ENCODE peak calls at places on chromosomes 4 and X, in four cellular contexts. D is AG09319, N is activated T-cell treated with anti-CD3 and anti-CD28 coated beads for 48 hours, F is ureter. I is an unnamed sample.

GRCh38 chrX:49995795-49996455 is 73.5 kb downstream of the CLCN5 start:
- DNase-seq in F (no peak), D (no peak), N (no peak), I (no peak)

GRCh38 chr4:145735330-145735638 is 55.3 kb downstream of the C4orf51 start:
- DNase-seq in F (no peak), D (peak; percentile 78), N (no peak), I (no peak)

GRCh38 chr4:185272232-185272631 is 62.8 kb downstream of the SNX25 start:
- DNase-seq in N (no peak), D (no peak), F (no peak), I (no peak)

GRCh38 chrX:39616098-39616729 is 481.5 kb downstream of the BCOR start:
- DNase-seq in F (no peak), D (no peak), N (no peak), I (no peak)

GRCh38 chr4:182968917-182969650 is 51.9 kb upstream of the DCTD start:
- DNase-seq in D (no peak), F (no peak), N (no peak), I (no peak)

GRCh38 chr4:15677507-15677988 is 4.1 kb upstream of the FAM200B start:
- DNase-seq in D (no peak), F (no peak), N (no peak), I (no peak)

GRCh38 chrX:123698979-123699378 is 33.9 kb downstream of the THOC2 start:
- DNase-seq in D (no peak), N (no peak), F (no peak), I (no peak)

GRCh38 chrX:137568741-137569469 is 3.0 kb downstream of the ZIC3 start:
- DNase-seq in N (no peak), F (no peak), D (no peak), I (no peak)

GRCh38 chr4:6265546-6265945 is 4.1 kb upstream of the WFS1 start:
- DNase-seq in N (no peak), D (no peak), F (no peak), I (no peak)

GRCh38 chr4:75939890-75940691 is 722 bp downstream of the NAAA start:
- DNase-seq in F (peak; percentile 71), N (peak; percentile 69), D (no peak), I (peak; percentile 36)

GRCh38 chr4:176538217-176538925 is 218.6 kb downstream of the SPCS3 start:
- DNase-seq in D (peak; percentile 31), N (no peak), F (no peak), I (no peak)

GRCh38 chr4:13328591-13328990 is 155.5 kb downstream of the RAB28 start:
- DNase-seq in N (no peak), D (no peak), F (no peak), I (no peak)

GRCh38 chr4:25672756-25673155 is 17.1 kb downstream of the SLC34A2 start:
- DNase-seq in D (no peak), F (no peak), N (no peak), I (no peak)

GRCh38 chrX:16628954-16629595 is 20.9 kb upstream of the S100G start:
- DNase-seq in F (no peak), N (no peak), D (no peak), I (no peak)

GRCh38 chr4:37793562-37793961 is 32.9 kb upstream of the PGM2 start:
- DNase-seq in F (no peak), D (no peak), N (no peak), I (no peak)

GRCh38 chr4:101792056-101792575 is 1.6 kb downstream of the BANK1 start:
- DNase-seq in F (no peak), N (no peak), D (no peak), I (no peak)

GRCh38 chrX:116239944-116240391 is 69.4 kb downstream of the AGTR2 start:
- DNase-seq in F (no peak), N (no peak), D (no peak), I (no peak)

GRCh38 chr4:42282081-42282901 is 115.0 kb upstream of the SHISA3 start:
- DNase-seq in D (peak; percentile 15), F (peak; percentile 61), N (no peak), I (peak; percentile 31)

GRCh38 chr4:8157496-8157895 is 1.1 kb downstream of the ABLIM2 start:
- DNase-seq in F (no peak), N (no peak), D (no peak), I (no peak)

GRCh38 chr4:145507636-145508035 is 26.0 kb downstream of the SMAD1 start:
- DNase-seq in F (no peak), D (no peak), N (no peak), I (no peak)

GRCh38 chr4:109184421-109184956 is 118.0 kb downstream of the COL25A1 start:
- DNase-seq in D (no peak), F (no peak), N (no peak), I (no peak)

GRCh38 chr4:113901994-113902787 is 77.3 kb downstream of the ARSJ start:
- DNase-seq in N (peak; percentile 38), F (peak; percentile 70), D (no peak), I (peak; percentile 16)

GRCh38 chr4:3346146-3346545 is 53.3 kb downstream of the RGS12 start:
- DNase-seq in N (no peak), F (peak; percentile 73), D (peak; percentile 49), I (no peak)

GRCh38 chrX:143296521-143296920 is 220.8 kb downstream of the SPANXN3 start:
- DNase-seq in F (no peak), D (no peak), N (no peak), I (no peak)

GRCh38 chr4:96227515-96227914 is 387.6 kb downstream of the PDHA2 start:
- DNase-seq in F (no peak), D (no peak), N (no peak), I (no peak)

GRCh38 chr4:11497972-11498371 is 69.3 kb upstream of the HS3ST1 start:
- DNase-seq in D (no peak), F (no peak), N (no peak), I (no peak)

GRCh38 chr4:78788005-78788889 is 12.1 kb downstream of the BMP2K start:
- DNase-seq in N (no peak), D (no peak), F (no peak), I (no peak)

GRCh38 chr4:2799971-2800690 is 7.2 kb downstream of the SH3BP2 start:
- DNase-seq in N (no peak), F (peak; percentile 72), D (no peak), I (no peak)

GRCh38 chr4:24801136-24801855 is 5.9 kb downstream of the SOD3 start:
- DNase-seq in N (no peak), F (no peak), D (no peak), I (no peak)

GRCh38 chrX:19602866-19603620 is 87.7 kb upstream of the MAP3K15 start:
- DNase-seq in D (peak; percentile 7), F (no peak), N (no peak), I (no peak)

GRCh38 chr4:86131456-86131855 is 228.4 kb downstream of the MAPK10 start:
- DNase-seq in D (no peak), N (no peak), F (no peak), I (no peak)

GRCh38 chr4:18247189-18247588 is 225.6 kb upstream of the LCORL start:
- DNase-seq in N (no peak), F (no peak), D (no peak), I (no peak)

GRCh38 chrX:48474127-48474526 is 1.9 kb upstream of the FTSJ1 start:
- DNase-seq in N (no peak), F (no peak), D (no peak), I (no peak)

GRCh38 chr4:23929248-23929647 is 39.4 kb upstream of the PPARGC1A start:
- DNase-seq in F (no peak), D (no peak), N (no peak), I (no peak)

GRCh38 chr4:13640149-13640671 is 12.7 kb upstream of the BOD1L1 start:
- DNase-seq in D (no peak), F (no peak), N (no peak), I (no peak)

GRCh38 chrX:147378767-147379166 is 533.0 kb upstream of the FMR1 start:
- DNase-seq in N (no peak), F (no peak), D (no peak), I (no peak)

GRCh38 chrX:36856849-36857248 is 151.3 kb upstream of the FAM47C start:
- DNase-seq in N (no peak), D (no peak), F (no peak), I (no peak)

GRCh38 chrX:72304877-72305276 is 837 bp downstream of the CITED1 start:
- DNase-seq in F (no peak), D (no peak), N (no peak), I (no peak)

I was measured in progenitor cell of endocrine pancreas.